ENCODE peak calls at places on chromosomes 1 and 21, in four cellular contexts. One of them, this sample, is unnamed.

GRCh38 chr1:243471026-243471685 is 215.3 kb downstream of the SDCCAG8 start:
- DNase-seq in GM23338: no peak
- DNase-seq in stomach: no peak
- DNase-seq in tibial artery: no peak
- DNase-seq in this sample: no peak

GRCh38 chr1:217562229-217562878 is 68.5 kb downstream of the GPATCH2 start:
- DNase-seq in GM23338: no peak
- DNase-seq in stomach: no peak
- DNase-seq in tibial artery: no peak
- DNase-seq in this sample: peak; percentile 87

GRCh38 chr1:8986814-8987190 is 39.4 kb downstream of the SLC2A7 start:
- DNase-seq in GM23338: no peak
- DNase-seq in stomach: no peak
- DNase-seq in tibial artery: no peak
- DNase-seq in this sample: no peak

GRCh38 chr1:233087001-233087881 is 136.8 kb downstream of the NTPCR start:
- DNase-seq in GM23338: no peak
- DNase-seq in stomach: no peak
- DNase-seq in tibial artery: no peak
- DNase-seq in this sample: no peak

GRCh38 chr1:111191496-111191895 is 8.9 kb downstream of the DENND2D start:
- DNase-seq in GM23338: no peak
- DNase-seq in stomach: no peak
- DNase-seq in tibial artery: no peak
- DNase-seq in this sample: peak; percentile 62

GRCh38 chr1:2049517-2050481 is at the start of gene PRKCZ:
- DNase-seq in GM23338: peak; percentile 96
- DNase-seq in stomach: peak; percentile 97
- DNase-seq in tibial artery: no peak
- DNase-seq in this sample: peak; percentile 21

GRCh38 chr1:230153655-230154296 is 86.7 kb downstream of the GALNT2 start:
- DNase-seq in GM23338: no peak
- DNase-seq in stomach: no peak
- DNase-seq in tibial artery: no peak
- DNase-seq in this sample: no peak

GRCh38 chr1:223077434-223077833 is 65.6 kb downstream of the TLR5 start:
- DNase-seq in GM23338: peak; percentile 60
- DNase-seq in stomach: no peak
- DNase-seq in tibial artery: no peak
- DNase-seq in this sample: no peak

GRCh38 chr1:78143152-78143551 is 97.4 kb downstream of the GIPC2 start:
- DNase-seq in GM23338: no peak
- DNase-seq in stomach: no peak
- DNase-seq in tibial artery: no peak
- DNase-seq in this sample: no peak

GRCh38 chr1:36115200-36115669 is 9.8 kb downstream of the COL8A2 start:
- DNase-seq in GM23338: no peak
- DNase-seq in stomach: peak; percentile 61
- DNase-seq in tibial artery: peak; percentile 93
- DNase-seq in this sample: peak; percentile 74

GRCh38 chr1:118154220-118154619 is 30.8 kb downstream of the SPAG17 start:
- DNase-seq in GM23338: no peak
- DNase-seq in stomach: no peak
- DNase-seq in tibial artery: no peak
- DNase-seq in this sample: peak; percentile 11

GRCh38 chr1:158153179-158153578 is 27.5 kb upstream of the CD1D start:
- DNase-seq in GM23338: no peak
- DNase-seq in stomach: no peak
- DNase-seq in tibial artery: no peak
- DNase-seq in this sample: no peak

GRCh38 chr1:246587606-246588005 is 21.4 kb downstream of the CNST start:
- DNase-seq in GM23338: no peak
- DNase-seq in stomach: no peak
- DNase-seq in tibial artery: no peak
- DNase-seq in this sample: peak; percentile 82

GRCh38 chr1:20100632-20101355 is 18.5 kb downstream of the PLA2G2D start:
- DNase-seq in GM23338: peak; percentile 86
- DNase-seq in stomach: peak; percentile 38
- DNase-seq in tibial artery: no peak
- DNase-seq in this sample: peak; percentile 68

GRCh38 chr1:207903053-207903452 is 7.9 kb downstream of the CD34 start:
- DNase-seq in GM23338: no peak
- DNase-seq in stomach: no peak
- DNase-seq in tibial artery: no peak
- DNase-seq in this sample: no peak

GRCh38 chr21:42236693-42237092 is 17.8 kb downstream of the ABCG1 start:
- DNase-seq in GM23338: no peak
- DNase-seq in stomach: no peak
- DNase-seq in tibial artery: no peak
- DNase-seq in this sample: no peak

GRCh38 chr1:198117267-198117666 is 39.5 kb upstream of the NEK7 start:
- DNase-seq in GM23338: no peak
- DNase-seq in stomach: no peak
- DNase-seq in tibial artery: no peak
- DNase-seq in this sample: no peak

GRCh38 chr1:207873055-207873890 is 37.7 kb downstream of the CD34 start:
- DNase-seq in GM23338: no peak
- DNase-seq in stomach: no peak
- DNase-seq in tibial artery: no peak
- DNase-seq in this sample: peak; percentile 15

GRCh38 chr21:34887729-34888568 is 161.2 kb downstream of the RUNX1 start:
- DNase-seq in GM23338: peak; percentile 35
- DNase-seq in stomach: peak; percentile 82
- DNase-seq in tibial artery: peak; percentile 88
- DNase-seq in this sample: peak; percentile 39

GRCh38 chr1:20124451-20125057 is 5.2 kb upstream of the PLA2G2D start:
- DNase-seq in GM23338: no peak
- DNase-seq in stomach: no peak
- DNase-seq in tibial artery: no peak
- DNase-seq in this sample: no peak

GRCh38 chr21:33817136-33817535 is 98.5 kb downstream of the ATP5PO start:
- DNase-seq in GM23338: no peak
- DNase-seq in stomach: no peak
- DNase-seq in tibial artery: no peak
- DNase-seq in this sample: no peak

GRCh38 chr1:13878001-13878400 is 178.0 kb downstream of the PRDM2 start:
- DNase-seq in GM23338: no peak
- DNase-seq in stomach: no peak
- DNase-seq in tibial artery: no peak
- DNase-seq in this sample: no peak

GRCh38 chr21:33399821-33400220 is 3.4 kb upstream of the IFNGR2 start:
- DNase-seq in GM23338: no peak
- DNase-seq in stomach: no peak
- DNase-seq in tibial artery: no peak
- DNase-seq in this sample: no peak

GRCh38 chr1:182281541-182281940 is 110.0 kb downstream of the GLUL start:
- DNase-seq in GM23338: peak; percentile 6
- DNase-seq in stomach: no peak
- DNase-seq in tibial artery: no peak
- DNase-seq in this sample: no peak

DNA sequence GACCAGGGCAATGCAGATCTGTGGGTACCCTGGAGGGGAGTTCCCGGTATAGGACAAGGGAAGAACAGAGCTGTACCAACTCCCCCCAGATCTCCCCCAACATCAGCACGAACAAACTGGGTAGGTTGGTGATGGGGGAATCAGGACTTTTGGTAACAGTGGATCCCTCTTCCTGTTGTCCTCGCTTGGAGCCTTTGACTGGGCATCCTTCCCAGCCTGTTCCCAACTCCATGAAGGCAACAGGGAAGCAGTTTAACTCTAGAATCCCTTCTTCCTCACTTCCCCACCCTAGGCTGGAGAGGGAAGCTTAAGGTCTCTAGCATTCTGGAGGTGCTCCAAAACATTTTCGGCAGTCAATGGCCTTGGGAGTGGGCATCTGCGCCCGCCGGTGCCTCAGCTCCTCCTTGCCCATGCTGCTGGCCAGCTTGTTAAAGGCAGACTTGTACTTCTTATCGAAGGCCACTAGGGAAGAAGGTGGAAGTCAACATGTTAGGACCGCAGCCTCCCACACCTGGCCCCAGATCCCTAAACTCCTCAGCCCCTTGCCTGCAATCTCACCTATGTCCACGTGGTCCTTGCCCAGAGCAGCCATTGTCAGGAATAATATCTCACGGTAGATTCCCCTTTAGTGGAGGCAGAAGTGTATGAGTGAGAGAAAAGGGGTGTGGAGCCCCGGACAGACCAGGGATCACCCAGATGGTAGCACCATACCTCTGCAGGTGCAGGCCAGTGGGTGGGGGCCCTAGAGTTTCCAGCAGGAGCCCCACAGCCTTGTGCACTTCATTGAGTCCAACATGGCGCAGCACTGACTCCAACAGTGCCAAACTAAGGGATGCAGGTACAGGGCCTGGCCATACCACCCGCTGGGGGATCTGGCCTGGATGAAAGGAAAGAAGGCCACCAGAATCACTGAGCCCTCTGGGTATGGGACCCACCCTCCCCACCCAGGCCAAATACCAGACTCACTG is 7.5 kb upstream of the GATAD2B start:
- DNase-seq in GM23338: peak; percentile 48
- DNase-seq in stomach: no peak
- DNase-seq in tibial artery: peak; percentile 54
- DNase-seq in this sample: no peak
- TF ChIP-seq CTCF in GM23338: no peak
- TF ChIP-seq CTCF in stomach: no peak
- TF ChIP-seq CTCF in tibial artery: no peak
- TF ChIP-seq CTCF in this sample: no peak

DNA sequence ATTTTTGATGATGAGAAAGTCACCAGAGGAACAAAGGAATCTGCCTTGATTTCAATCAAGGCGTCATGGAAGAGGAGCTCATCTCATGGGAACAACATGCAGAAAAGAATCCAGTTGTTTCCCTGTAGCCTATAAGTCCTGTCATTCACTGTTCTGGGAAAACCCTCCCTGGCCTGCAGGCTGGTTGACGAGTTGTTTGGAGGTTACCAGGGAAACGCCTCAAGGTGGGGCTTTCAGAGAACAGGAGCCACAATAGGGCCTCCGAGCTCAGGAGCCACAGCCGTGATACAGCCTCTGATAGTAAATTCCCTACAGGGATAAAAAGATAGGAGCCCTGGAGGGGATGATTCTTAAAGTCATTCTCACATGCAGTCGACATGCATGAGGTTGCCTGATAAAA is 135.2 kb downstream of the PSMG1 start:
- DNase-seq in GM23338: peak; percentile 93
- DNase-seq in stomach: no peak
- DNase-seq in tibial artery: no peak
- DNase-seq in this sample: peak; percentile 71
- H3K4me1 ChIP-seq in GM23338: peaks cover 4% of the 10 kb centered on the region
- H3K4me1 ChIP-seq in stomach: no peaks in the 10 kb centered on the region
- H3K4me1 ChIP-seq in tibial artery: peaks cover 9% of the 10 kb centered on the region
- H3K4me1 ChIP-seq in this sample: peaks cover 9% of the 10 kb centered on the region

GRCh38 chr1:228340686-228341449 is 65.8 kb downstream of the TRIM11 start:
- DNase-seq in GM23338: peak; percentile 81
- DNase-seq in stomach: no peak
- DNase-seq in tibial artery: peak; percentile 54
- DNase-seq in this sample: no peak
- TF ChIP-seq CTCF in GM23338: peak; percentile 80
- TF ChIP-seq CTCF in stomach: no peak
- TF ChIP-seq CTCF in tibial artery: no peak
- TF ChIP-seq CTCF in this sample: peak; percentile 46

DNA sequence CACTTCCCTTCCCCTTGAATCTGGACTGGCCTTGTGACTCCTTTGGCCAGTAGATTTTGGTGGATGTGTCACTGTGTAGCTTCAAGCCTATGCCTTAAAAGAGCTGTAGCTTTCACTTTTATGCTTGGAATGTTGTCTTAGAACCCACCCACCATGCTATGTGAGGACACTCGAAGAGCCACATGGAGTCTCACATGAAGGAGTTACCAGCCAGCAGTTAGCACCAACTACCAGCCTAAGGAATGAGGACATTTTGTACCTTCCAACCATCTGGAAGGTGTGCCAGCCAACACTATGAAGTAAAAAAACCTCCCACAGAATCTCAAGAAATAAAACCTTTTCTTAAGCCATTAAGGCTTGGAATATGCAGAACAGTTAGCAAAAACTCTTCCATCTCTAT is 50.6 kb downstream of the LRRC8B start:
- DNase-seq in GM23338: no peak
- DNase-seq in stomach: no peak
- DNase-seq in tibial artery: no peak
- DNase-seq in this sample: no peak
- H3K4me1 ChIP-seq in GM23338: no peaks in the 10 kb centered on the region
- H3K4me1 ChIP-seq in stomach: no peaks in the 10 kb centered on the region
- H3K4me1 ChIP-seq in tibial artery: no peaks in the 10 kb centered on the region
- H3K4me1 ChIP-seq in this sample: no peaks in the 10 kb centered on the region

GRCh38 chr1:186244825-186245224 is 130.2 kb downstream of the TPR start:
- DNase-seq in GM23338: peak; percentile 68
- DNase-seq in stomach: no peak
- DNase-seq in tibial artery: no peak
- DNase-seq in this sample: peak; percentile 25
- TF ChIP-seq CTCF in GM23338: peak; percentile 69
- TF ChIP-seq CTCF in stomach: no peak
- TF ChIP-seq CTCF in tibial artery: no peak
- TF ChIP-seq CTCF in this sample: peak; percentile 51